ENCODE peak calls at places on chromosomes 13 and 19, in six cellular contexts. One of them, this sample, is unnamed.

GRCh38 chr19:14114854-14115253 is 2.7 kb downstream of the PRKACA start:
- DNase-seq in PC-3: peak; percentile 46
- DNase-seq in coronary artery: no peak
- DNase-seq in RWPE1: no peak
- DNase-seq in effector memory CD4-positive, alpha-beta T cell: peak; percentile 29
- DNase-seq in brain microvascular endothelial cell: no peak
- DNase-seq in this sample: peak; percentile 80

GRCh38 chr13:26656919-26657318 is 99.4 kb downstream of the WASF3 start:
- DNase-seq in brain microvascular endothelial cell: peak; percentile 29
- DNase-seq in coronary artery: no peak
- DNase-seq in effector memory CD4-positive, alpha-beta T cell: no peak
- DNase-seq in RWPE1: no peak
- DNase-seq in PC-3: peak; percentile 41
- DNase-seq in this sample: no peak

GRCh38 chr13:113209336-113209879 is at the start of gene CUL4A:
- DNase-seq in coronary artery: peak; percentile 83
- DNase-seq in effector memory CD4-positive, alpha-beta T cell: peak; percentile 60
- DNase-seq in PC-3: peak; percentile 55
- DNase-seq in RWPE1: peak; percentile 74
- DNase-seq in brain microvascular endothelial cell: peak; percentile 48
- DNase-seq in this sample: peak; percentile 75

GRCh38 chr19:41933693-41934426 is 5.6 kb upstream of the ERFL start:
- DNase-seq in PC-3: no peak
- DNase-seq in effector memory CD4-positive, alpha-beta T cell: no peak
- DNase-seq in brain microvascular endothelial cell: no peak
- DNase-seq in coronary artery: no peak
- DNase-seq in RWPE1: no peak
- DNase-seq in this sample: peak; percentile 59

GRCh38 chr19:58346961-58347929 is 6.0 kb downstream of the A1BG start:
- DNase-seq in PC-3: no peak
- DNase-seq in brain microvascular endothelial cell: peak; percentile 22
- DNase-seq in coronary artery: peak; percentile 83
- DNase-seq in RWPE1: peak; percentile 74
- DNase-seq in effector memory CD4-positive, alpha-beta T cell: peak; percentile 68
- DNase-seq in this sample: peak; percentile 72

GRCh38 chr19:34990578-34991192 is 9.4 kb upstream of the GRAMD1A start:
- DNase-seq in PC-3: no peak
- DNase-seq in coronary artery: no peak
- DNase-seq in brain microvascular endothelial cell: no peak
- DNase-seq in RWPE1: no peak
- DNase-seq in effector memory CD4-positive, alpha-beta T cell: no peak
- DNase-seq in this sample: no peak

GRCh38 chr13:64798422-64798821 is 2431.7 kb downstream of the PCDH9 start:
- DNase-seq in PC-3: no peak
- DNase-seq in effector memory CD4-positive, alpha-beta T cell: no peak
- DNase-seq in coronary artery: no peak
- DNase-seq in RWPE1: no peak
- DNase-seq in brain microvascular endothelial cell: no peak
- DNase-seq in this sample: no peak

GRCh38 chr13:31869582-31869981 is 130.3 kb downstream of the RXFP2 start:
- DNase-seq in coronary artery: no peak
- DNase-seq in effector memory CD4-positive, alpha-beta T cell: no peak
- DNase-seq in brain microvascular endothelial cell: no peak
- DNase-seq in RWPE1: no peak
- DNase-seq in PC-3: no peak
- DNase-seq in this sample: no peak

GRCh38 chr19:47707135-47707925 is 5.9 kb upstream of the EHD2 start:
- DNase-seq in brain microvascular endothelial cell: peak; percentile 66
- DNase-seq in effector memory CD4-positive, alpha-beta T cell: peak; percentile 54
- DNase-seq in coronary artery: no peak
- DNase-seq in RWPE1: peak; percentile 60
- DNase-seq in PC-3: peak; percentile 88
- DNase-seq in this sample: peak; percentile 76

GRCh38 chr19:47381653-47382279 is 32.7 kb downstream of the DHX34 start:
- DNase-seq in RWPE1: no peak
- DNase-seq in brain microvascular endothelial cell: no peak
- DNase-seq in PC-3: no peak
- DNase-seq in effector memory CD4-positive, alpha-beta T cell: no peak
- DNase-seq in coronary artery: no peak
- DNase-seq in this sample: peak; percentile 87

GRCh38 chr19:10010247-10010691 is at the start of gene COL5A3:
- DNase-seq in effector memory CD4-positive, alpha-beta T cell: no peak
- DNase-seq in coronary artery: no peak
- DNase-seq in PC-3: no peak
- DNase-seq in brain microvascular endothelial cell: no peak
- DNase-seq in RWPE1: peak; percentile 70
- DNase-seq in this sample: no peak

GRCh38 chr19:34269968-34270621 is 15.7 kb downstream of the GARRE1 start:
- DNase-seq in effector memory CD4-positive, alpha-beta T cell: peak; percentile 69
- DNase-seq in PC-3: peak; percentile 78
- DNase-seq in brain microvascular endothelial cell: peak; percentile 48
- DNase-seq in coronary artery: no peak
- DNase-seq in RWPE1: peak; percentile 61
- DNase-seq in this sample: peak; percentile 70

GRCh38 chr19:55178781-55179569 is 1.1 kb downstream of the SYT5 start:
- DNase-seq in effector memory CD4-positive, alpha-beta T cell: peak; percentile 92
- DNase-seq in brain microvascular endothelial cell: peak; percentile 95
- DNase-seq in PC-3: peak; percentile 64
- DNase-seq in RWPE1: peak; percentile 69
- DNase-seq in coronary artery: no peak
- DNase-seq in this sample: peak; percentile 60

GRCh38 chr13:36366023-36366422 is 19.8 kb upstream of the SPART start:
- DNase-seq in PC-3: no peak
- DNase-seq in effector memory CD4-positive, alpha-beta T cell: no peak
- DNase-seq in brain microvascular endothelial cell: no peak
- DNase-seq in coronary artery: no peak
- DNase-seq in RWPE1: no peak
- DNase-seq in this sample: no peak

GRCh38 chr19:57719901-57720519 is 7.4 kb downstream of the ZNF671 start:
- DNase-seq in effector memory CD4-positive, alpha-beta T cell: no peak
- DNase-seq in brain microvascular endothelial cell: no peak
- DNase-seq in PC-3: no peak
- DNase-seq in RWPE1: no peak
- DNase-seq in coronary artery: no peak
- DNase-seq in this sample: no peak

GRCh38 chr19:49119411-49120324 is at the start of gene PPFIA3:
- DNase-seq in RWPE1: no peak
- DNase-seq in brain microvascular endothelial cell: peak; percentile 38
- DNase-seq in coronary artery: no peak
- DNase-seq in effector memory CD4-positive, alpha-beta T cell: peak; percentile 9
- DNase-seq in PC-3: peak; percentile 46
- DNase-seq in this sample: no peak

GRCh38 chr19:16470911-16471811 is 609 bp downstream of the EPS15L1 start:
- DNase-seq in RWPE1: peak; percentile 57
- DNase-seq in effector memory CD4-positive, alpha-beta T cell: no peak
- DNase-seq in PC-3: peak; percentile 42
- DNase-seq in brain microvascular endothelial cell: no peak
- DNase-seq in coronary artery: no peak
- DNase-seq in this sample: peak; percentile 15

GRCh38 chr13:46908511-46908910 is 11.7 kb upstream of the HTR2A start:
- DNase-seq in RWPE1: no peak
- DNase-seq in effector memory CD4-positive, alpha-beta T cell: no peak
- DNase-seq in PC-3: no peak
- DNase-seq in coronary artery: no peak
- DNase-seq in brain microvascular endothelial cell: no peak
- DNase-seq in this sample: no peak

GRCh38 chr19:5143471-5144411 is 174.8 kb downstream of the KDM4B start:
- DNase-seq in RWPE1: no peak
- DNase-seq in brain microvascular endothelial cell: no peak
- DNase-seq in coronary artery: no peak
- DNase-seq in effector memory CD4-positive, alpha-beta T cell: no peak
- DNase-seq in PC-3: no peak
- DNase-seq in this sample: no peak

GRCh38 chr19:6481541-6482342 is at the start of gene DENND1C:
- DNase-seq in RWPE1: no peak
- DNase-seq in effector memory CD4-positive, alpha-beta T cell: peak; percentile 42
- DNase-seq in brain microvascular endothelial cell: no peak
- DNase-seq in PC-3: peak; percentile 35
- DNase-seq in coronary artery: no peak
- DNase-seq in this sample: no peak
- H3K27ac ChIP-seq in RWPE1: no peak within 1 kb of the TSS
- H3K27ac ChIP-seq in effector memory CD4-positive, alpha-beta T cell: peak within 1 kb of the TSS; percentile 90
- H3K27ac ChIP-seq in brain microvascular endothelial cell: no peak within 1 kb of the TSS
- H3K27ac ChIP-seq in PC-3: no peak within 1 kb of the TSS
- H3K27ac ChIP-seq in coronary artery: peak within 1 kb of the TSS; percentile 22
- H3K27ac ChIP-seq in this sample: peak within 1 kb of the TSS; percentile 90

GRCh38 chr19:18150776-18151624 is 2.0 kb upstream of the PIK3R2 start:
- DNase-seq in brain microvascular endothelial cell: no peak
- DNase-seq in RWPE1: no peak
- DNase-seq in PC-3: no peak
- DNase-seq in effector memory CD4-positive, alpha-beta T cell: no peak
- DNase-seq in coronary artery: peak; percentile 74
- DNase-seq in this sample: no peak
- H3K27ac ChIP-seq in brain microvascular endothelial cell: no peak overlapping the region
- H3K27ac ChIP-seq in RWPE1: peak overlapping the region; percentile 99
- H3K27ac ChIP-seq in PC-3: no peak overlapping the region
- H3K27ac ChIP-seq in effector memory CD4-positive, alpha-beta T cell: peak overlapping the region; percentile 25
- H3K27ac ChIP-seq in coronary artery: peak overlapping the region; percentile 93
- H3K27ac ChIP-seq in this sample: peak overlapping the region; percentile 99

GRCh38 chr13:110230661-110231347 is 76.2 kb downstream of the COL4A1 start:
- DNase-seq in coronary artery: peak; percentile 73
- DNase-seq in PC-3: peak; percentile 38
- DNase-seq in effector memory CD4-positive, alpha-beta T cell: no peak
- DNase-seq in brain microvascular endothelial cell: no peak
- DNase-seq in RWPE1: no peak
- DNase-seq in this sample: no peak

GRCh38 chr13:110232756-110233155 is 74.2 kb downstream of the COL4A1 start:
- DNase-seq in PC-3: no peak
- DNase-seq in effector memory CD4-positive, alpha-beta T cell: no peak
- DNase-seq in coronary artery: peak; percentile 80
- DNase-seq in RWPE1: no peak
- DNase-seq in brain microvascular endothelial cell: no peak
- DNase-seq in this sample: no peak

GRCh38 chr13:110232146-110232545 is 74.8 kb downstream of the COL4A1 start:
- DNase-seq in coronary artery: no peak
- DNase-seq in brain microvascular endothelial cell: no peak
- DNase-seq in RWPE1: no peak
- DNase-seq in PC-3: no peak
- DNase-seq in effector memory CD4-positive, alpha-beta T cell: no peak
- DNase-seq in this sample: no peak

GRCh38 chr13:110229905-110230563 is 76.9 kb downstream of the COL4A1 start:
- DNase-seq in PC-3: no peak
- DNase-seq in coronary artery: peak; percentile 52
- DNase-seq in RWPE1: no peak
- DNase-seq in effector memory CD4-positive, alpha-beta T cell: no peak
- DNase-seq in brain microvascular endothelial cell: no peak
- DNase-seq in this sample: no peak

DNA sequence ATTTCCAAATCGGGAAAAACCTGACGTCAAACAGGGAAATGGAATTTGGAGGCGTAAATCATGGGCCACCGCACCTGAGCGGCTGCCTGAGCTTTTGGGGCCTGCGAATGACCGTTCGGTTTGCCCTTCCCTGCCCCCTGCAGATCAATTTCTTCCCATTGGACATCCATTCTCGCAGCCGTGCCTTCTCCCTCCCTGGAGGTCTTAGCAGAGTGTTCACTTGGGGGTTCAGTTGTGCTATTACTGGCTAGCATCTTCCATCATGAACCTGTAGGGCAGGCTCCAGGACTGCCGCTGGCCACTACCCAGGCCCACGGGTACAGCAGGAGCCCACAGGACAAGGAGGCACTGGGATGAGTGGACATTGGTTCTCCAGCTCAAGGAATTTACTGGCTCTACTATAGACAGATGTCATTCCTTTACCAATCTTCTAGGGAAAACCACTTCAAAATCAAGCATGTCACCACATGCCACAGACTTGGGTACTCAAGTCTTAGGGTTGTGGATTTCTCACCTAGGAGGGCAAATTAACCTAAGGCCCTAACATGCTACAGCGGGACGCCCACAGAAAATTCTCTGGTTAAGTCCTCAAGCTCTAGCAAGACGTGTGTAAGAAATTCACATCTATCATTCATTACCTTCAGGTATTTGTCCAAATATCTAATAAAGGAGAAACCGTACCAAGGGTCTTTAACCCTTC is 75.5 kb downstream of the COL4A1 start:
- DNase-seq in brain microvascular endothelial cell: no peak
- DNase-seq in PC-3: no peak
- DNase-seq in RWPE1: no peak
- DNase-seq in coronary artery: peak; percentile 58
- DNase-seq in effector memory CD4-positive, alpha-beta T cell: no peak
- DNase-seq in this sample: no peak
- H3K27ac ChIP-seq in brain microvascular endothelial cell: peak overlapping the region; percentile 94
- H3K27ac ChIP-seq in PC-3: no peak overlapping the region
- H3K27ac ChIP-seq in RWPE1: no peak overlapping the region
- H3K27ac ChIP-seq in coronary artery: peak overlapping the region; percentile 86
- H3K27ac ChIP-seq in effector memory CD4-positive, alpha-beta T cell: no peak overlapping the region
- H3K27ac ChIP-seq in this sample: no peak overlapping the region

GRCh38 chr19:40231057-40231456 is 4.6 kb upstream of the CCNP start:
- DNase-seq in brain microvascular endothelial cell: no peak
- DNase-seq in effector memory CD4-positive, alpha-beta T cell: no peak
- DNase-seq in PC-3: no peak
- DNase-seq in coronary artery: no peak
- DNase-seq in RWPE1: no peak
- DNase-seq in this sample: no peak

GRCh38 chr19:40232949-40233810 is 6.7 kb upstream of the CCNP start:
- DNase-seq in RWPE1: no peak
- DNase-seq in coronary artery: no peak
- DNase-seq in brain microvascular endothelial cell: no peak
- DNase-seq in PC-3: no peak
- DNase-seq in effector memory CD4-positive, alpha-beta T cell: no peak
- DNase-seq in this sample: no peak

GRCh38 chr19:40232479-40232878 is 6.0 kb upstream of the CCNP start:
- DNase-seq in coronary artery: no peak
- DNase-seq in effector memory CD4-positive, alpha-beta T cell: no peak
- DNase-seq in RWPE1: no peak
- DNase-seq in brain microvascular endothelial cell: no peak
- DNase-seq in PC-3: no peak
- DNase-seq in this sample: no peak

GRCh38 chr19:40229926-40230417 is 3.5 kb upstream of the CCNP start:
- DNase-seq in PC-3: no peak
- DNase-seq in brain microvascular endothelial cell: no peak
- DNase-seq in effector memory CD4-positive, alpha-beta T cell: no peak
- DNase-seq in coronary artery: no peak
- DNase-seq in RWPE1: no peak
- DNase-seq in this sample: no peak

DNA sequence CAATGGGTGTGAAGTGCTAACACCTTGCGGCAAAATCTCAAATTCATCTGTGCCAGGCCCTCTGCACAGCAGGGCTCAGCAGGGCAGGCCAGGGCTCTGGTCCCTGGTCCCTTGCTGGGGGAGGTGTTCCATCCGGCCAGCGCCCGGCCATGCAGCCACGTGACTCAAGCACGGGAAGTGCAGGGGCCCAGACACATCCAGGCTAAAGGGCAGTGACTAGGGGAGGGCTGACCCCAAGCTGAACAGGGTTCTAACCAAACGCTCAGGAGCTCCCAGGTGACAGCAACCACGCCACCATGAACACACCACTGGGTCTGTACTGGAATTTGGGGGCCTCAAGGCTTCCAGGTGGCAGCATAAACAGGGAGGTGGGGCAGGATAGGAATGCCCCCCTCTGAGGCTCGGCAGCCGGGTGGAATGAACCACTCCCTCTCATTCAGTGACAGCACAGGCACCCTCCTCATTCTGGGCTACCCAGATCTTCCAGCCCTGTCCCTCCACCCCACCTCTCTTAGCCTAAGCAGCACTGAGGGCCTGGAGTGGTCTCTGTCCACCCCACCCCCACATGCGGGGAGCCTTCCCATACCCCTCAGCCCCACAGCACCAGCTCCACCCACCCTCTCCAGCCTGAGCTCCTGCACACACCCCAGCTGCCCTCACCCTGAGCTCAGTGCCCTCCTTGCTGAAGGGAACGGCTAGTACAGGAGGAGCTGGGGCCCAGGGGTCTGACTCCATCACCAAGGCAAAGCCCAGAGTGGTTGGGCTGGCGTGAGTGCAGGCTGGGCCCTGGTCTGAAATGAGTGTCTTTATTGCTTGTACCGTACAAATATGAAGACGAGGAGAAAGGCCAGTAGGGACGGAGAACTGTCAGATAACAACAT is 5.3 kb upstream of the CCNP start:
- DNase-seq in brain microvascular endothelial cell: no peak
- DNase-seq in RWPE1: no peak
- DNase-seq in coronary artery: no peak
- DNase-seq in effector memory CD4-positive, alpha-beta T cell: no peak
- DNase-seq in PC-3: no peak
- DNase-seq in this sample: no peak
- H3K27ac ChIP-seq in brain microvascular endothelial cell: no peak overlapping the region
- H3K27ac ChIP-seq in RWPE1: peak overlapping the region; percentile 23
- H3K27ac ChIP-seq in coronary artery: peak overlapping the region; percentile 32
- H3K27ac ChIP-seq in effector memory CD4-positive, alpha-beta T cell: no peak overlapping the region
- H3K27ac ChIP-seq in PC-3: no peak overlapping the region
- H3K27ac ChIP-seq in this sample: no peak overlapping the region

This sample was measured in HL-60.